ENCODE peak calls at places on chromosomes 2 and 18, in seven cellular contexts. G is suprapubic skin, O is stomach, Y is HCT116, Q is GM23338, I is prostate gland, U is transverse colon. M is an unnamed sample.

GRCh38 chr2:15337996-15338666 is 223.0 kb downstream of the NBAS start:
- DNase-seq in I (no peak), G (no peak), U (no peak), O (no peak), Q (no peak), Y (no peak), M (no peak)

GRCh38 chr2:39379643-39380524 is 57.2 kb downstream of the MAP4K3 start:
- DNase-seq in U (no peak), I (peak; percentile 61), Q (peak; percentile 52), O (no peak), G (no peak), Y (peak; percentile 12), M (no peak)

GRCh38 chr2:159124441-159124911 is 156.0 kb downstream of the TANC1 start:
- DNase-seq in O (peak; percentile 34), G (no peak), Q (peak; percentile 48), Y (peak; percentile 75), U (peak; percentile 63), I (no peak), M (peak; percentile 56)

GRCh38 chr18:69000366-69000765 is 202.5 kb downstream of the CCDC102B start:
- DNase-seq in I (no peak), U (no peak), Q (no peak), G (no peak), Y (no peak), O (no peak), M (no peak)

GRCh38 chr18:6629635-6630140 is 99.8 kb upstream of the ARHGAP28 start:
- DNase-seq in Q (no peak), U (no peak), Y (no peak), O (no peak), I (no peak), G (no peak), M (no peak)

GRCh38 chr2:16226942-16227664 is 286.8 kb downstream of the MYCN start:
- DNase-seq in I (peak; percentile 46), G (no peak), Q (peak; percentile 22), Y (no peak), U (no peak), O (no peak), M (no peak)

GRCh38 chr2:134143568-134143967 is 110.3 kb upstream of the MGAT5 start:
- DNase-seq in O (no peak), I (no peak), G (no peak), Q (no peak), Y (no peak), U (no peak), M (no peak)

GRCh38 chr2:51084750-51085149 is 52.8 kb upstream of the NRXN1 start:
- DNase-seq in Y (no peak), Q (peak; percentile 56), I (no peak), G (no peak), O (no peak), U (no peak), M (no peak)

GRCh38 chr2:198702796-198703195 is 754.9 kb downstream of the SATB2 start:
- DNase-seq in G (no peak), Q (no peak), O (no peak), U (no peak), I (no peak), Y (no peak), M (no peak)

GRCh38 chr18:78979682-78980278 is at the start of gene SALL3:
- DNase-seq in O (no peak), U (no peak), Y (no peak), G (no peak), I (no peak), Q (peak; percentile 74), M (no peak)

GRCh38 chr18:78980777-78981651 is 1.4 kb downstream of the SALL3 start:
- DNase-seq in O (no peak), Q (peak; percentile 34), U (no peak), I (no peak), G (no peak), Y (no peak), M (peak; percentile 22)

GRCh38 chr18:78981652-78981955 is 2.0 kb downstream of the SALL3 start:
- DNase-seq in O (no peak), Y (no peak), U (no peak), G (no peak), I (no peak), Q (peak; percentile 72), M (no peak)

GRCh38 chr18:78979058-78979680 is 449 bp upstream of the SALL3 start:
- DNase-seq in Y (no peak), Q (peak; percentile 75), G (no peak), I (peak; percentile 76), O (no peak), U (no peak), M (peak; percentile 77)

GRCh38 chr18:78980279-78980771 is 707 bp downstream of the SALL3 start:
- DNase-seq in I (no peak), Q (peak; percentile 52), G (no peak), U (no peak), Y (no peak), O (no peak), M (peak; percentile 40)
- H3K4me3 ChIP-seq in I (peak overlapping the region; percentile 62), Q (peak overlapping the region; percentile 52), G (peak overlapping the region; percentile 31), U (no peak overlapping the region), Y (no peak overlapping the region), O (peak overlapping the region; percentile 24), M (peak overlapping the region; percentile 49)

GRCh38 chr2:174574657-174575056 is 22.9 kb downstream of the WIPF1 start:
- DNase-seq in O (no peak), Q (no peak), Y (no peak), I (no peak), G (no peak), U (no peak), M (no peak)
- TF ChIP-seq POLR2AphosphoS5 in O (no peak), Q (no peak), Y (no peak), I (no peak), G (no peak), U (no peak), M (no peak)

DNA sequence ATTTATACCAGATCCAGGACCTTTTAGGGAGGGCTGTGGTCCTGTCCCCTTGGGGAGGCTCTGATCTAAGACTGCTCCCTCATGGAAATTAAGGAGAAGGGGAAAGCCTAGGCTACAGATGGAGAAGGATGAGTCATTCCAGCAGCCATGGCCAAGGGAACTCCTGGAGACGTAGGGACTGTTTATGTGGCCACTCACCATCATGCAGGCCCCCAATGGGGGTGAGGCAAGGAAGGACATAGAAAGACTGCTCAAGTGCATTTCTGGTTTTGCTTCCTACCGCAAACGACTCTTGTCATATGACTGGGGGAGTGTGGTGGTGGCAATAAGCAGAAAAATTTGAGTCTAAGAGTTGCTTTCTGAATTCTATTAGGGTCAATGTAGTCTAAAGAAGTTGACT is 54.0 kb upstream of the CYP1B1 start:
- DNase-seq in I (no peak), Y (no peak), U (no peak), Q (no peak), O (no peak), G (no peak), M (no peak)
- H3K27ac ChIP-seq in I (no peak overlapping the region), Y (no peak overlapping the region), U (no peak overlapping the region), Q (no peak overlapping the region), O (no peak overlapping the region), G (no peak overlapping the region), M (no peak overlapping the region)

GRCh38 chr2:109611467-109612095 is 2.2 kb downstream of the SEPTIN10 start:
- DNase-seq in O (no peak), Q (no peak), U (no peak), I (no peak), G (no peak), Y (no peak), M (no peak)
- H3K4me3 ChIP-seq in O (no peak overlapping the region), Q (peak overlapping the region; percentile 97), U (no peak overlapping the region), I (no peak overlapping the region), G (peak overlapping the region; percentile 84), Y (peak overlapping the region; percentile 92), M (no peak overlapping the region)

GRCh38 chr2:27236136-27236535 is 19.0 kb downstream of the CAD start:
- DNase-seq in I (no peak), Q (no peak), U (no peak), O (no peak), G (no peak), Y (no peak), M (no peak)
- TF ChIP-seq POLR2AphosphoS5 in I (no peak), Q (no peak), U (no peak), O (no peak), G (no peak), Y (no peak), M (no peak)

DNA sequence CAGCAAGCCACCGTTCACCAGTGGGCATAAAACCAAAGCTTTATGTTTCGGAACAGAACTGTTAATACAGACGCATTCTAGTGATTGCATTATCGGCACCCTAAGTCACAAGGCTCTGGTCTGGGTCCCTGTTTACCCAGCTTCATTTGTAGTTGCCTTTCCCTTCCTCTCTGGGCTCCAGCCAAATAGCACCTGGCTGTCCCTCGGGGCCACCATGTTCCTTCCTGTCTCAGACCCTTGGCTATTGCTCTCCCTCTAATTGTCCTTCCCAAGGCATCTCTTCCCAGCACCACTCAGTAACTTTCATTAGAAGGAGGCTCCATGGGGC is 75.3 kb downstream of the SDC1 start:
- DNase-seq in I (no peak), Q (no peak), U (no peak), G (no peak), Y (no peak), O (peak; percentile 75), M (no peak)
- H3K27ac ChIP-seq in I (no peak overlapping the region), Q (peak overlapping the region; percentile 22), U (no peak overlapping the region), G (no peak overlapping the region), Y (no peak overlapping the region), O (peak overlapping the region; percentile 40), M (peak overlapping the region; percentile 36)

GRCh38 chr2:38074047-38074774 is 1.7 kb downstream of the CYP1B1 start:
- DNase-seq in Q (peak; percentile 60), Y (no peak), I (no peak), U (no peak), G (no peak), O (no peak), M (no peak)
- H3K4me3 ChIP-seq in Q (peak overlapping the region; percentile 53), Y (no peak overlapping the region), I (peak overlapping the region; percentile 57), U (peak overlapping the region; percentile 5), G (peak overlapping the region; percentile 76), O (peak overlapping the region; percentile 66), M (peak overlapping the region; percentile 63)

GRCh38 chr18:26901020-26901419 is 35.5 kb upstream of the AQP4 start:
- DNase-seq in Y (no peak), G (no peak), Q (no peak), O (no peak), I (no peak), U (no peak), M (no peak)
- TF ChIP-seq POLR2AphosphoS5 in Y (no peak), G (no peak), Q (no peak), O (no peak), I (no peak), U (no peak), M (no peak)

DNA sequence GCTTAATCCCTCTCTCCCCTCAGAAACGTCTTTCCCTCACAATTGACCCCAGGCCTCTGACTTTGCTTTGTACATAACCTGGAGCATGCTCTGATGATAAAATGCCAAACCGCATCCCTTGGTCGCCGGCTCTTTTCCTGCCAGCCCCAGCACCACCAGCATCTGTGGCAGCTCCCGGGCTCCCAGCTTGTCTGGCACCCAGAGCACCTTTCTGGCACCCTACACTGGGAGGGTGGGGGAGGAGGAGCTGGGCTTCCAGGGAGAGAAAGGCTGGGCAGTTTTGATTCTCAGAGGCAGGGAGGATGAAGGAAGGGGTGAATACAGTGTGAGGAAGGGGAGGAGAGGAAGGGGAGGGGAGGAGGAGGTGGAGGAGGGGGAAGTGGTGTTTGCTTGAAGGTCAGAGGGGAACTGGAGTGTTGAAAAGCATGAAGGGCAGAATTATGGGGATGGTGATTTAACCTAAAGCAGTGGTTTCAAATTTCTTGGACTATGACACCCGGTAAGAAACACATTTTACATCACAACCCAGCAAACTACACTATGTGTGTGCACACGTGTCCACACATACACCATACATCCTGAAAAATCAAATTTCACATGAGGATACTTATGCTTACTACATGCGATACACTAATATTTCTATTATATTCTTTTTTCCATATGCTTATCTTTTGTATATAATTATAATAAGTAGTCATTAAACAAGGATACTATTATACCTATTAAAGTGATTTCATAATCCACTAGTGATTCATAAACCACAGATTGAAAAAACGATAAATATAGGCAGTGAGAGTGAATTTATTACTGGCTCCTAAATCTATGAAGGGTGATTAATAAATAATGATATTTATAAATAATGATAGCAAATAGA is 30.0 kb upstream of the IGFBP2 start:
- DNase-seq in U (no peak), O (peak; percentile 49), I (no peak), Q (no peak), Y (no peak), G (no peak), M (no peak)
- H3K27ac ChIP-seq in U (no peak overlapping the region), O (no peak overlapping the region), I (no peak overlapping the region), Q (no peak overlapping the region), Y (no peak overlapping the region), G (no peak overlapping the region), M (no peak overlapping the region)